ENCODE peak calls at places on chromosome 14, in six cellular contexts. One of them, this sample, is unnamed.

GRCh38 chr14:96901227-96901626 is 104.0 kb downstream of the VRK1 start:
- DNase-seq in ovary: no peak
- DNase-seq in AG04450: no peak
- DNase-seq in brain microvascular endothelial cell: no peak
- DNase-seq in Panc1: no peak
- DNase-seq in A673: no peak
- DNase-seq in this sample: no peak

GRCh38 chr14:88468396-88468795 is 82.9 kb downstream of the SPATA7 start:
- DNase-seq in AG04450: peak; percentile 59
- DNase-seq in Panc1: no peak
- DNase-seq in A673: no peak
- DNase-seq in ovary: no peak
- DNase-seq in brain microvascular endothelial cell: peak; percentile 38
- DNase-seq in this sample: no peak

GRCh38 chr14:66650491-66650911 is 142.6 kb downstream of the GPHN start:
- DNase-seq in ovary: no peak
- DNase-seq in A673: no peak
- DNase-seq in brain microvascular endothelial cell: no peak
- DNase-seq in Panc1: no peak
- DNase-seq in AG04450: no peak
- DNase-seq in this sample: no peak

GRCh38 chr14:34700622-34701130 is 13.7 kb downstream of the CFL2 start:
- DNase-seq in AG04450: no peak
- DNase-seq in Panc1: no peak
- DNase-seq in brain microvascular endothelial cell: no peak
- DNase-seq in A673: no peak
- DNase-seq in ovary: no peak
- DNase-seq in this sample: no peak

GRCh38 chr14:37045340-37046061 is 126.9 kb downstream of the SLC25A21 start:
- DNase-seq in Panc1: no peak
- DNase-seq in brain microvascular endothelial cell: no peak
- DNase-seq in AG04450: no peak
- DNase-seq in ovary: no peak
- DNase-seq in A673: no peak
- DNase-seq in this sample: no peak

GRCh38 chr14:100858838-100859220 is 32.9 kb downstream of the MEG3 start:
- DNase-seq in Panc1: no peak
- DNase-seq in A673: no peak
- DNase-seq in ovary: no peak
- DNase-seq in brain microvascular endothelial cell: no peak
- DNase-seq in AG04450: no peak
- DNase-seq in this sample: no peak

GRCh38 chr14:32366995-32367394 is 37.9 kb downstream of the AKAP6 start:
- DNase-seq in AG04450: no peak
- DNase-seq in ovary: no peak
- DNase-seq in A673: peak; percentile 34
- DNase-seq in brain microvascular endothelial cell: peak; percentile 14
- DNase-seq in Panc1: no peak
- DNase-seq in this sample: no peak

GRCh38 chr14:32588448-32589320 is 259.6 kb downstream of the AKAP6 start:
- DNase-seq in Panc1: no peak
- DNase-seq in brain microvascular endothelial cell: no peak
- DNase-seq in AG04450: no peak
- DNase-seq in ovary: no peak
- DNase-seq in A673: peak; percentile 70
- DNase-seq in this sample: peak; percentile 46

GRCh38 chr14:49962616-49963015 is 69.7 kb downstream of the ARF6 start:
- DNase-seq in A673: no peak
- DNase-seq in ovary: no peak
- DNase-seq in AG04450: no peak
- DNase-seq in Panc1: no peak
- DNase-seq in brain microvascular endothelial cell: no peak
- DNase-seq in this sample: no peak

GRCh38 chr14:101101456-101102056 is 198.0 kb upstream of the RTL1 start:
- DNase-seq in A673: no peak
- DNase-seq in brain microvascular endothelial cell: no peak
- DNase-seq in AG04450: no peak
- DNase-seq in Panc1: no peak
- DNase-seq in ovary: no peak
- DNase-seq in this sample: no peak

GRCh38 chr14:52031781-52032180 is 37.1 kb downstream of the NID2 start:
- DNase-seq in brain microvascular endothelial cell: peak; percentile 76
- DNase-seq in ovary: no peak
- DNase-seq in AG04450: no peak
- DNase-seq in Panc1: no peak
- DNase-seq in A673: no peak
- DNase-seq in this sample: no peak

GRCh38 chr14:49959822-49960408 is 67.0 kb downstream of the ARF6 start:
- DNase-seq in Panc1: no peak
- DNase-seq in AG04450: no peak
- DNase-seq in ovary: no peak
- DNase-seq in A673: no peak
- DNase-seq in brain microvascular endothelial cell: no peak
- DNase-seq in this sample: no peak

GRCh38 chr14:96629558-96630222 is 127.5 kb downstream of the PAPOLA start:
- DNase-seq in AG04450: no peak
- DNase-seq in A673: no peak
- DNase-seq in Panc1: no peak
- DNase-seq in ovary: no peak
- DNase-seq in brain microvascular endothelial cell: no peak
- DNase-seq in this sample: no peak

GRCh38 chr14:84312551-84312950 is 1217.4 kb upstream of the FLRT2 start:
- DNase-seq in ovary: no peak
- DNase-seq in AG04450: no peak
- DNase-seq in Panc1: no peak
- DNase-seq in A673: no peak
- DNase-seq in brain microvascular endothelial cell: no peak
- DNase-seq in this sample: no peak

GRCh38 chr14:104250175-104250574 is 111.8 kb downstream of the KIF26A start:
- DNase-seq in ovary: peak; percentile 11
- DNase-seq in Panc1: no peak
- DNase-seq in AG04450: no peak
- DNase-seq in brain microvascular endothelial cell: no peak
- DNase-seq in A673: no peak
- DNase-seq in this sample: peak; percentile 50

GRCh38 chr14:53412819-53413664 is 259.9 kb upstream of the DDHD1 start:
- DNase-seq in Panc1: peak; percentile 2
- DNase-seq in brain microvascular endothelial cell: no peak
- DNase-seq in ovary: no peak
- DNase-seq in A673: peak; percentile 25
- DNase-seq in AG04450: no peak
- DNase-seq in this sample: peak; percentile 22

GRCh38 chr14:64387232-64387737 is 868 bp upstream of the MTHFD1 start:
- DNase-seq in ovary: no peak
- DNase-seq in brain microvascular endothelial cell: peak; percentile 1
- DNase-seq in Panc1: no peak
- DNase-seq in AG04450: no peak
- DNase-seq in A673: peak; percentile 31
- DNase-seq in this sample: peak; percentile 37

GRCh38 chr14:50961606-50962259 is 17.4 kb upstream of the PYGL start:
- DNase-seq in AG04450: peak; percentile 80
- DNase-seq in A673: peak; percentile 83
- DNase-seq in ovary: no peak
- DNase-seq in Panc1: peak; percentile 62
- DNase-seq in brain microvascular endothelial cell: peak; percentile 86
- DNase-seq in this sample: no peak

GRCh38 chr14:21240417-21240816 is 28.8 kb downstream of the HNRNPC start:
- DNase-seq in A673: no peak
- DNase-seq in ovary: no peak
- DNase-seq in brain microvascular endothelial cell: no peak
- DNase-seq in Panc1: no peak
- DNase-seq in AG04450: no peak
- DNase-seq in this sample: no peak

GRCh38 chr14:93099187-93099586 is 16.5 kb downstream of the ITPK1 start:
- DNase-seq in brain microvascular endothelial cell: no peak
- DNase-seq in AG04450: no peak
- DNase-seq in ovary: no peak
- DNase-seq in Panc1: no peak
- DNase-seq in A673: no peak
- DNase-seq in this sample: peak; percentile 35

GRCh38 chr14:33692762-33693161 is 258.1 kb downstream of the EGLN3 start:
- DNase-seq in brain microvascular endothelial cell: peak; percentile 85
- DNase-seq in AG04450: no peak
- DNase-seq in Panc1: no peak
- DNase-seq in A673: no peak
- DNase-seq in ovary: no peak
- DNase-seq in this sample: no peak

GRCh38 chr14:20489093-20489994 is 16.0 kb upstream of the RNASE10 start:
- DNase-seq in ovary: no peak
- DNase-seq in brain microvascular endothelial cell: no peak
- DNase-seq in A673: no peak
- DNase-seq in Panc1: no peak
- DNase-seq in AG04450: no peak
- DNase-seq in this sample: no peak

GRCh38 chr14:103522649-103523582 is at the start of gene CKB:
- DNase-seq in Panc1: no peak
- DNase-seq in brain microvascular endothelial cell: peak; percentile 22
- DNase-seq in AG04450: no peak
- DNase-seq in A673: peak; percentile 78
- DNase-seq in ovary: peak; percentile 79
- DNase-seq in this sample: peak; percentile 96

GRCh38 chr14:57066887-57067513 is 201.7 kb downstream of the EXOC5 start:
- DNase-seq in brain microvascular endothelial cell: peak; percentile 14
- DNase-seq in AG04450: no peak
- DNase-seq in ovary: peak; percentile 26
- DNase-seq in Panc1: peak; percentile 2
- DNase-seq in A673: peak; percentile 94
- DNase-seq in this sample: peak; percentile 65

GRCh38 chr14:57071639-57072038 is 197.1 kb downstream of the EXOC5 start:
- DNase-seq in Panc1: no peak
- DNase-seq in ovary: no peak
- DNase-seq in AG04450: no peak
- DNase-seq in A673: peak; percentile 89
- DNase-seq in brain microvascular endothelial cell: no peak
- DNase-seq in this sample: no peak

GRCh38 chr14:57068511-57068910 is 200.2 kb downstream of the EXOC5 start:
- DNase-seq in ovary: no peak
- DNase-seq in Panc1: no peak
- DNase-seq in brain microvascular endothelial cell: no peak
- DNase-seq in A673: no peak
- DNase-seq in AG04450: no peak
- DNase-seq in this sample: no peak

GRCh38 chr14:57066463-57066862 is 202.2 kb downstream of the EXOC5 start:
- DNase-seq in ovary: no peak
- DNase-seq in brain microvascular endothelial cell: no peak
- DNase-seq in A673: no peak
- DNase-seq in AG04450: no peak
- DNase-seq in Panc1: no peak
- DNase-seq in this sample: no peak

GRCh38 chr14:57069702-57070101 is 199.0 kb downstream of the EXOC5 start:
- DNase-seq in A673: no peak
- DNase-seq in brain microvascular endothelial cell: no peak
- DNase-seq in ovary: no peak
- DNase-seq in Panc1: no peak
- DNase-seq in AG04450: no peak
- DNase-seq in this sample: no peak
- H3K27me3 ChIP-seq in A673: no peaks in the 10 kb centered on the region
- H3K27me3 ChIP-seq in brain microvascular endothelial cell: no peaks in the 10 kb centered on the region
- H3K27me3 ChIP-seq in ovary: no peaks in the 10 kb centered on the region
- H3K27me3 ChIP-seq in Panc1: no peaks in the 10 kb centered on the region
- H3K27me3 ChIP-seq in AG04450: no peaks in the 10 kb centered on the region
- H3K27me3 ChIP-seq in this sample: no peaks in the 10 kb centered on the region

DNA sequence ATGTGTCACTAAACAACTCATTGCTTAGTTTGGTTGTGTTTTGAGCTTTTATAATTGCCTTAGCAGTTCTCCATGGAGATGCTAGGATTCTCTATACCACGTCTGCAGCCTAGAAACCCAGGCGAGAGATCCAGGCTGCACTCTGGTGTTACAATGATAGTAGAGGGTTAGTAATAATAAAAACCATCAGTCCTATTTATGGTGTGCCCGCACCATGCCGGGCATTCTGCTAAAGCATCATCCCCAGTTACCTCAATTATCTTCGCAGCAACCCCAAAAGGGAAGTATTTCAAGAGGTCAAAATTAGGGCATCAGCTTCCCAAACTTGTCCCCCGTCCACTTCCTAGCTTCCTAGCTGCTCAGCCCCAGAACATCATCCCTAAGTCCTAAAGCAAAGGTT is 3.2 kb downstream of the SYNE3 start:
- DNase-seq in AG04450: no peak
- DNase-seq in Panc1: no peak
- DNase-seq in A673: no peak
- DNase-seq in brain microvascular endothelial cell: no peak
- DNase-seq in ovary: no peak
- DNase-seq in this sample: no peak
- H3K27me3 ChIP-seq in AG04450: no peaks in the 10 kb centered on the region
- H3K27me3 ChIP-seq in Panc1: no peaks in the 10 kb centered on the region
- H3K27me3 ChIP-seq in A673: no peaks in the 10 kb centered on the region
- H3K27me3 ChIP-seq in brain microvascular endothelial cell: no peaks in the 10 kb centered on the region
- H3K27me3 ChIP-seq in ovary: no peaks in the 10 kb centered on the region
- H3K27me3 ChIP-seq in this sample: peaks cover 31% of the 10 kb centered on the region

DNA sequence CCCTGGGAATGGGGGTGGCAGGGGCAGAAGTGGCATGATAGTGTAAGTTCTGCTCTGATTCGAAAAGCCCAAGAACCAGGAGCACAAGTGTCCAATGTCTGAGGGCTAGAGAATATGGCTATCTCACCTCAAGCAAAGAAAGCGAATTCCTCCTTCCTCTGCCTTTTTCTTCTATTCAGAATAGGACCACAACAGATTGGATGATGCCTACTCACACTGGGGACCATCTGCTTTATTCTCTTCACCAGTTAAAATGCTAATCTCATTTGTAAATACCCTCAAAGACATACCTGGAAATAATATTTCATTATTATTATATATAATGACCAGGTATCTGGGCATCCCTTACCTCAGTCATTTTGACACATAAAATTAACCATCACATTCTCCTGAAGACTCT is 808.7 kb downstream of the NRXN3 start:
- DNase-seq in A673: no peak
- DNase-seq in ovary: no peak
- DNase-seq in AG04450: no peak
- DNase-seq in Panc1: no peak
- DNase-seq in brain microvascular endothelial cell: no peak
- DNase-seq in this sample: no peak
- H3K27me3 ChIP-seq in A673: peaks cover 5% of the 10 kb centered on the region
- H3K27me3 ChIP-seq in ovary: no peaks in the 10 kb centered on the region
- H3K27me3 ChIP-seq in AG04450: no peaks in the 10 kb centered on the region
- H3K27me3 ChIP-seq in Panc1: no peaks in the 10 kb centered on the region
- H3K27me3 ChIP-seq in brain microvascular endothelial cell: no peaks in the 10 kb centered on the region
- H3K27me3 ChIP-seq in this sample: no peaks in the 10 kb centered on the region

GRCh38 chr14:72887514-72887913 is 6.4 kb downstream of the DPF3 start:
- DNase-seq in Panc1: no peak
- DNase-seq in brain microvascular endothelial cell: no peak
- DNase-seq in ovary: no peak
- DNase-seq in AG04450: no peak
- DNase-seq in A673: no peak
- DNase-seq in this sample: peak; percentile 39

GRCh38 chr14:72889366-72889765 is 4.5 kb downstream of the DPF3 start:
- DNase-seq in brain microvascular endothelial cell: no peak
- DNase-seq in AG04450: no peak
- DNase-seq in A673: no peak
- DNase-seq in ovary: no peak
- DNase-seq in Panc1: no peak
- DNase-seq in this sample: no peak

GRCh38 chr14:72888636-72889201 is 5.2 kb downstream of the DPF3 start:
- DNase-seq in Panc1: no peak
- DNase-seq in brain microvascular endothelial cell: no peak
- DNase-seq in AG04450: no peak
- DNase-seq in A673: no peak
- DNase-seq in ovary: no peak
- DNase-seq in this sample: no peak

GRCh38 chr14:72891666-72892102 is 2.2 kb downstream of the DPF3 start:
- DNase-seq in brain microvascular endothelial cell: no peak
- DNase-seq in AG04450: no peak
- DNase-seq in Panc1: no peak
- DNase-seq in ovary: no peak
- DNase-seq in A673: peak; percentile 69
- DNase-seq in this sample: no peak

GRCh38 chr14:72888202-72888601 is 5.7 kb downstream of the DPF3 start:
- DNase-seq in brain microvascular endothelial cell: no peak
- DNase-seq in A673: peak; percentile 33
- DNase-seq in ovary: no peak
- DNase-seq in AG04450: no peak
- DNase-seq in Panc1: no peak
- DNase-seq in this sample: no peak
- H3K27me3 ChIP-seq in brain microvascular endothelial cell: no peaks in the 10 kb centered on the region
- H3K27me3 ChIP-seq in A673: no peaks in the 10 kb centered on the region
- H3K27me3 ChIP-seq in ovary: no peaks in the 10 kb centered on the region
- H3K27me3 ChIP-seq in AG04450: no peaks in the 10 kb centered on the region
- H3K27me3 ChIP-seq in Panc1: peaks cover 16% of the 10 kb centered on the region
- H3K27me3 ChIP-seq in this sample: peaks cover 31% of the 10 kb centered on the region

This sample was measured in H7.